ENCODE peak calls at places on chromosome 5, in five cellular contexts. M, I, V, R and Z are unnamed samples.

GRCh38 chr5:52728686-52729085 is 59.0 kb upstream of the ITGA1 start:
- DNase-seq in M (no peak), I (no peak), V (no peak), R (no peak), Z (no peak)

GRCh38 chr5:146628950-146629349 is 113.0 kb upstream of the GPR151 start:
- DNase-seq in M (no peak), I (no peak), V (no peak), R (no peak), Z (no peak)

GRCh38 chr5:175872287-175873089 is 1.1 kb downstream of the CPLX2 start:
- DNase-seq in M (no peak), I (no peak), V (no peak), R (no peak), Z (no peak)

GRCh38 chr5:78008356-78008967 is 232.3 kb upstream of the TBCA start:
- DNase-seq in M (peak; percentile 58), I (no peak), V (no peak), R (peak; percentile 21), Z (no peak)

GRCh38 chr5:135239461-135240282 is 159.4 kb downstream of the MACROH2A1 start:
- DNase-seq in M (peak; percentile 85), I (no peak), V (no peak), R (no peak), Z (no peak)

GRCh38 chr5:154857091-154857533 is 1.3 kb upstream of the CNOT8 start:
- DNase-seq in M (no peak), I (peak; percentile 80), V (peak; percentile 89), R (no peak), Z (peak; percentile 97)

GRCh38 chr5:16727937-16728336 is 111.1 kb upstream of the RETREG1 start:
- DNase-seq in M (no peak), I (peak; percentile 49), V (peak; percentile 35), R (no peak), Z (peak; percentile 53)

GRCh38 chr5:65722575-65723424 is 795 bp downstream of the NLN start:
- DNase-seq in M (peak; percentile 63), I (no peak), V (no peak), R (peak; percentile 19), Z (no peak)

GRCh38 chr5:168159425-168159824 is 132.0 kb upstream of the WWC1 start:
- DNase-seq in M (no peak), I (no peak), V (no peak), R (no peak), Z (no peak)

GRCh38 chr5:5005351-5005750 is 134.8 kb upstream of the ADAMTS16 start:
- DNase-seq in M (no peak), I (no peak), V (no peak), R (no peak), Z (no peak)

GRCh38 chr5:109322694-109323093 is 87.1 kb downstream of the PJA2 start:
- DNase-seq in M (no peak), I (no peak), V (no peak), R (no peak), Z (no peak)

GRCh38 chr5:108747111-108748009 is at the start of gene FER:
- DNase-seq in M (peak; percentile 79), I (peak; percentile 36), V (peak; percentile 17), R (peak; percentile 75), Z (no peak)

GRCh38 chr5:106759581-106759980 is 911.2 kb downstream of the EFNA5 start:
- DNase-seq in M (peak; percentile 25), I (no peak), V (no peak), R (no peak), Z (no peak)

GRCh38 chr5:65821966-65822365 is 100.0 kb downstream of the NLN start:
- DNase-seq in M (no peak), I (no peak), V (no peak), R (no peak), Z (no peak)

GRCh38 chr5:173916233-173916632 is 28.1 kb downstream of the CPEB4 start:
- DNase-seq in M (no peak), I (no peak), V (no peak), R (no peak), Z (no peak)

GRCh38 chr5:173920024-173920753 is 32.0 kb downstream of the CPEB4 start:
- DNase-seq in M (peak; percentile 16), I (no peak), V (no peak), R (no peak), Z (no peak)

GRCh38 chr5:173915310-173916005 is 27.3 kb downstream of the CPEB4 start:
- DNase-seq in M (no peak), I (no peak), V (peak; percentile 40), R (no peak), Z (no peak)

GRCh38 chr5:173919443-173919842 is 31.3 kb downstream of the CPEB4 start:
- DNase-seq in M (peak; percentile 47), I (no peak), V (no peak), R (no peak), Z (no peak)

DNA sequence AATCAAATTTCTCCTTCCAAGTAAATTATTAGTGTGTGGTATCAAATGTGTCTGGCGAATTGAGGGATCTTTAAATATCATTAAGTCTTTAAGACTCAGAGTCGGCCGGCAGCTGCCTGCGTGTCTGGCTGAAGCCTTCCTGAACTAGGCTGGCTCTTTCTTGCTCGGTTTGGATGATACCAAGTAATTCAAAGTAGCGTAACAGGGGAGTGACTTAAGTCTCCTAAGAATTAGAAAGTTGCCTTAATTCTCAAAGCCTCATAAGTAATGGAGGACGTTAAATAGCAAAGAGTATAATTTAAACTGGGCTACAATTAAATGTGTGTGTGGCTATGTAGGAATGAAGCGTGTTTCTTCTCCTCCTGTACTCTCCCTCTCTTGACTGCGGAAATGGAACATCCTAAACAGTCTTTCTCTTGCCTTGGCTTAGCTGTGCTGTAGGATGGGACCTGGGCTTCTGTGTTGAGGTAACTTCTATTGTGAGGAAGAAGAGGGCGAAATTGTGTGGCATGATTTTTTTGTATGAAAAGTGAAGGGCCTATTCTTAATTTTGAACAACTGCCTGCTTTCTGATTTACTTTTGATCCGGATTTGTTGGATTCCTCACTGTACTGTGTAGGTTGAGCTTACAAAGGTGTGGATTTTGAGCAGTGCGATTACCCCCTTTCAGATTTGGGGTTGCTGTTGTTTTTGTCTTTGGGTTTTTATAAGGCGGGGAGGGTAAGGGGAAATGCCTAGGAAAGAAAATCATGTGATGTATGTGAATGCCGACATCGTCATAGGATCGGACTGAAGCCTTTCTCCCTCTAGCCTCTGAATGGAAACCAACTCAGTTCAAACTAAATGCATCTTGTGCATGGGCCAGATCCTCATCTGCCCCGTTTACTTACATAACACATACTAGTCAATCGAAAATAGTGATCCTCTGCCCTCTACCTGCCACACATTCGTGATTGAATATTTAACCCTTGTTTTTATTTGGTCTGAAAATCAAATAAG is 29.9 kb downstream of the CPEB4 start:
- DNase-seq in M (peak; percentile 89), I (peak; percentile 47), V (peak; percentile 54), R (peak; percentile 83), Z (peak; percentile 55)
- TF ChIP-seq POLR2A in M (peak; percentile 79), I (peak; percentile 35), V (no peak), R (peak; percentile 96), Z (no peak)

GRCh38 chr5:43066799-43067741 is 27.0 kb upstream of the ANXA2R start:
- DNase-seq in M (peak; percentile 91), I (peak; percentile 93), V (peak; percentile 86), R (peak; percentile 85), Z (peak; percentile 97)
- TF ChIP-seq POLR2A in M (peak; percentile 89), I (peak; percentile 80), V (no peak), R (peak; percentile 32), Z (peak; percentile 46)

DNA sequence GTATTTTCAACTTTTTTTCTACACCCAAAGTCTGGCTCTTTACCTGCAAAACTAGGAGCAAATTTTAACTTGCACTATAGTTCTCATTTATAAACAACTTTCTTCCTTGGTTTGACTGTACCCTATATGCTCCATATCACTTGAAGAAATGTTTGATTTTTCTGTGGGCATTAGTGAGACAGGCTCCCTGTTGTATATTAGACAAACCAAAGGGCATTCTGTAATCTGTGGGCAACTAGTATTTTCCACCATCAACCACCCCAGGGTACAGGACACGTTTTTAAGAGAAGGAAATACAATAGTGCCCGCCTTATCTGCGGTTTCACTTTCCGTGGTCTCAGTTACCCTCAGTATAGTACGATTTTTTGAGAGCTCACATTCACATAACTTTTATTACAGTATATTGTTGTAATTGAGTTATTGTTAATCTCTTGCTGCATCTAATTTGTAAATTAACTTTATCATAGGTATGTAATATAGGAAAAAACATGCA is 127.6 kb downstream of the NR3C1 start:
- DNase-seq in M (no peak), I (no peak), V (no peak), R (no peak), Z (no peak)
- TF ChIP-seq POLR2A in M (no peak), I (no peak), V (no peak), R (no peak), Z (no peak)

DNA sequence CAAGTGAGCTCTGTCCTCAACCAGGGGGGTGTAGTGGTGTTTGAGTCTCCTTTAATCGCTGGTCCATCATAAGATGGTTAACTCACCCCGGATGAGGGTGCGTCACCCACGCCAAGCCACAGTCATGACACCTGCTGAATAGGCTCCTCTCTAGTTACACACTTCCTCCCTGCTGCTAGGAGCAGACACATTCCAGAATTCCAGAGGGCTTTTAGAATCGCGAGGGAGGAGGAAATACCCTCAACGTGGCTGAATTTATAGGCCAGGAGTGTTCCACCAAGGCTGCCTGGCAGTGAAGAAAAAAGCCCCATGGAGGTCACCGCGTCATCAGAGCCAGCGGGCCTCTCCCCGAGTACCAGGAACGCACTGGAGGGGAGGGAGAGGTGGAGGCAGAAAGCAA is 5.1 kb downstream of the GLRX start:
- DNase-seq in M (peak; percentile 76), I (no peak), V (no peak), R (no peak), Z (no peak)
- TF ChIP-seq POLR2A in M (no peak), I (no peak), V (no peak), R (no peak), Z (no peak)

GRCh38 chr5:377326-377981 is 55.9 kb downstream of the AHRR start:
- DNase-seq in M (no peak), I (no peak), V (no peak), R (no peak), Z (peak; percentile 79)
- TF ChIP-seq POLR2A in M (no peak), I (no peak), V (no peak), R (no peak), Z (no peak)